ENCODE peak calls at places on chromosomes 2 and 18, in ten cellular contexts. X is mesothelial cell of epicardium, L is ecto neural progenitor cell, O is activated T-cell treated with anti-CD3 and anti-CD28 coated beads for 48 hours, P is cardiac muscle cell, K is SK-N-MC, S is Calu3, U is left ventricle myocardium superior, R is choroid plexus epithelial cell, G is GM20000. V is an unnamed sample.
A peak's percentile ranks its signal among the peaks of the same experiment; 100 is the strongest.

GRCh38 chr2:45578056-45578843 is 32.8 kb downstream of the SRBD1 start:
- DNase-seq in K (no peak), P (peak; percentile 21), S (no peak), G (peak; percentile 6), O (no peak), L (no peak), X (no peak), U (no peak), R (peak; percentile 76), V (peak; percentile 34)

GRCh38 chr2:102159295-102159694 is 16.7 kb downstream of the IL1R1 start:
- DNase-seq in L (no peak), U (no peak), O (no peak), P (no peak), S (no peak), X (no peak), R (no peak), K (no peak), G (no peak), V (no peak)

GRCh38 chr18:68840554-68841263 is 42.8 kb downstream of the CCDC102B start:
- DNase-seq in X (no peak), K (peak; percentile 28), G (no peak), P (no peak), S (peak; percentile 26), U (no peak), L (no peak), O (no peak), R (peak; percentile 95), V (no peak)

GRCh38 chr2:117771969-117772630 is 42.4 kb upstream of the DDX18 start:
- DNase-seq in K (peak; percentile 5), R (peak; percentile 56), X (no peak), G (peak; percentile 17), P (peak; percentile 45), S (no peak), L (no peak), U (no peak), O (no peak), V (no peak)

GRCh38 chr2:169080250-169081035 is 11.1 kb downstream of the DHRS9 start:
- DNase-seq in X (no peak), L (no peak), R (no peak), P (no peak), G (no peak), K (no peak), S (no peak), O (no peak), U (no peak), V (no peak)

GRCh38 chr18:69261436-69261835 is 139.3 kb upstream of the DOK6 start:
- DNase-seq in G (no peak), R (no peak), P (no peak), X (no peak), L (no peak), U (no peak), K (no peak), O (no peak), S (no peak), V (no peak)

GRCh38 chr2:218368621-218369153 is 12.0 kb downstream of the CATIP start:
- DNase-seq in K (no peak), L (peak; percentile 65), U (no peak), S (no peak), R (peak; percentile 54), X (no peak), O (no peak), G (peak; percentile 55), P (peak; percentile 20), V (peak; percentile 73)

GRCh38 chr2:29304399-29304798 is 189.2 kb downstream of the CLIP4 start:
- DNase-seq in R (peak; percentile 27), L (no peak), O (no peak), K (no peak), X (no peak), G (no peak), S (no peak), P (no peak), U (no peak), V (no peak)

GRCh38 chr18:24678113-24678512 is 217.7 kb downstream of the HRH4 start:
- DNase-seq in O (no peak), R (no peak), X (no peak), K (no peak), P (no peak), L (no peak), U (no peak), G (no peak), S (no peak), V (no peak)

GRCh38 chr2:78992807-78993517 is 32.5 kb upstream of the REG3G start:
- DNase-seq in P (peak; percentile 42), U (no peak), L (peak; percentile 62), G (no peak), K (no peak), R (no peak), X (no peak), S (no peak), O (no peak), V (peak; percentile 41)

GRCh38 chr2:208595386-208596275 is 189.0 kb downstream of the PTH2R start:
- DNase-seq in S (peak; percentile 20), K (no peak), G (no peak), X (no peak), P (no peak), O (no peak), R (peak; percentile 5), L (no peak), U (no peak), V (no peak)

GRCh38 chr2:169452080-169452479 is 27.2 kb upstream of the BBS5 start:
- DNase-seq in X (no peak), P (peak; percentile 52), S (peak; percentile 13), U (no peak), L (no peak), R (peak; percentile 75), K (peak; percentile 40), G (peak; percentile 24), O (no peak), V (no peak)

GRCh38 chr2:8552264-8552913 is 129.5 kb upstream of the ID2 start:
- DNase-seq in O (no peak), S (no peak), U (peak; percentile 19), G (peak; percentile 48), X (peak; percentile 8), K (no peak), R (no peak), L (no peak), P (no peak), V (no peak)

GRCh38 chr2:28658369-28658768 is 93.3 kb upstream of the PPP1CB start:
- DNase-seq in K (no peak), S (no peak), O (no peak), U (no peak), P (no peak), X (no peak), R (peak; percentile 86), G (no peak), L (no peak), V (no peak)

GRCh38 chr2:29035346-29035745 is 39.0 kb downstream of the PCARE start:
- DNase-seq in L (no peak), G (no peak), U (no peak), P (no peak), O (no peak), R (no peak), S (no peak), K (no peak), X (no peak), V (no peak)

GRCh38 chr2:183541766-183542165 is 417.5 kb downstream of the NUP35 start:
- DNase-seq in X (no peak), K (no peak), R (peak; percentile 9), U (no peak), P (no peak), L (no peak), S (peak; percentile 3), O (no peak), G (no peak), V (no peak)

GRCh38 chr2:71614976-71615768 is 161.8 kb downstream of the DYSF start:
- DNase-seq in R (peak; percentile 90), U (peak; percentile 96), S (no peak), O (no peak), L (peak; percentile 35), X (no peak), G (no peak), P (peak; percentile 39), K (no peak), V (peak; percentile 69)

GRCh38 chr2:130313812-130314334 is 28.8 kb upstream of the IMP4 start:
- DNase-seq in R (no peak), S (no peak), X (no peak), O (no peak), L (no peak), P (no peak), U (no peak), G (no peak), K (no peak), V (no peak)

GRCh38 chr2:18926633-18927524 is 337.5 kb upstream of the NT5C1B start:
- DNase-seq in P (no peak), K (no peak), U (no peak), R (no peak), L (no peak), O (no peak), G (no peak), X (no peak), S (no peak), V (no peak)

GRCh38 chr2:101759162-101759561 is 61.7 kb downstream of the MAP4K4 start:
- DNase-seq in X (no peak), O (no peak), P (no peak), G (no peak), S (peak; percentile 54), R (peak; percentile 96), U (no peak), L (no peak), K (no peak), V (no peak)

GRCh38 chr2:231854616-231855125 is 68.4 kb downstream of the COPS7B start:
- DNase-seq in P (no peak), O (no peak), R (no peak), L (no peak), G (no peak), K (no peak), S (no peak), X (no peak), U (no peak), V (no peak)

GRCh38 chr2:188675391-188676011 is 298.7 kb upstream of the COL3A1 start:
- DNase-seq in S (no peak), R (peak; percentile 50), L (no peak), X (no peak), O (no peak), K (no peak), P (no peak), U (no peak), G (no peak), V (no peak)

GRCh38 chr2:11872247-11872947 is 126.0 kb downstream of the LPIN1 start:
- DNase-seq in R (peak; percentile 55), G (no peak), K (no peak), U (no peak), O (no peak), X (no peak), S (peak; percentile 20), P (no peak), L (no peak), V (no peak)

V was measured in lower lobe of right lung.